ENCODE peak calls at places on chromosomes 6 and 20, in four cellular contexts. C is SK-N-SH, O is K562, J is HepG2. D is an unnamed sample.

GRCh38 chr6:92767101-92767500 is 652.3 kb downstream of the EPHA7 start:
- DNase-seq in O (no peak), J (no peak), C (no peak), D (no peak)

GRCh38 chr6:22015944-22016343 is 280.9 kb downstream of the PRL start:
- DNase-seq in O (no peak), C (no peak), J (no peak), D (no peak)

GRCh38 chr6:11494786-11495564 is 42.6 kb upstream of the TMEM170B start:
- DNase-seq in O (no peak), C (no peak), J (no peak), D (no peak)

GRCh38 chr6:127515234-127515793 is 3.8 kb downstream of the MTCL3 start:
- DNase-seq in O (no peak), C (peak), J (no peak), D (peak)

GRCh38 chr6:56552212-56553130 is 90.2 kb downstream of the DST start:
- DNase-seq in C (no peak), O (no peak), J (no peak), D (no peak)

GRCh38 chr20:33689973-33690372 is 3.8 kb upstream of the E2F1 start:
- DNase-seq in C (no peak), J (peak), O (peak), D (no peak)

GRCh38 chr20:24708411-24709295 is 239.2 kb downstream of the SYNDIG1 start:
- DNase-seq in J (no peak), O (no peak), C (no peak), D (no peak)

GRCh38 chr6:158033751-158034702 is 52.4 kb downstream of the SYNJ2 start:
- DNase-seq in C (no peak), J (peak), O (no peak), D (no peak)

GRCh38 chr20:20712004-20712473 is 405 bp downstream of the RALGAPA2 start:
- DNase-seq in C (no peak), J (peak), O (no peak), D (peak)

GRCh38 chr20:58598271-58599015 is 52.6 kb upstream of the STX16 start:
- DNase-seq in O (no peak), J (no peak), C (peak), D (no peak)
- TF ChIP-seq FOXJ3 in O (no peak), J (no peak), C (no peak), D (no peak)

GRCh38 chr6:8079116-8079515 is 14.9 kb upstream of the BLOC1S5 start:
- DNase-seq in C (no peak), J (no peak), O (no peak), D (no peak)

GRCh38 chr6:8074213-8074612 is 10.0 kb upstream of the BLOC1S5 start:
- DNase-seq in O (no peak), C (no peak), J (no peak), D (no peak)

GRCh38 chr6:8075185-8075584 is 11.0 kb upstream of the BLOC1S5 start:
- DNase-seq in C (no peak), O (no peak), J (no peak), D (no peak)

GRCh38 chr6:8073758-8074157 is 9.6 kb upstream of the BLOC1S5 start:
- DNase-seq in O (no peak), J (no peak), C (no peak), D (no peak)

GRCh38 chr6:8075704-8076103 is 11.5 kb upstream of the BLOC1S5 start:
- DNase-seq in J (peak), C (no peak), O (no peak), D (no peak)
- TF ChIP-seq FOXJ3 in J (no peak), C (no peak), O (no peak), D (no peak)

DNA sequence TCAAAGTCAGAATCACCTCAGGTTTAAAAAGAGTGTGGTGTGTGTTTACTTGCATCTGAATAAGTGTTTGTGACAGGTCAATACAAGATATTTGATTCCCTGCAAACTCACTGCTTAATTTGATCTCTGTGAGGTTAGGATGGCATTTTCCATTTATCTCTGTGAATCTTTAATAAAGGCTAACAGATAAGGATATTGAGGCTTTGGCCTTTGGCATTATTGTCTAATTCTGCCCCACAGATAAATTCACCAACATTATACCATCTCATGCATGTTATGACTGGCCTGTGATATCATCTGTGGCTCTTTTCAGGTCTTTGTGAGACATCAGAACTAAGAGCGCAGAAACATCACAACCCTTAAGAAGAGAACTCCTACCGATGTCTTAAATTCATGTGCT is 84.7 kb downstream of the TRMT6 start:
- DNase-seq in O (no peak), J (no peak), C (no peak), D (no peak)
- TF ChIP-seq FOXJ3 in O (no peak), J (no peak), C (peak), D (no peak)

GRCh38 chr20:55935448-55936221 is 69.7 kb downstream of the CBLN4 start:
- DNase-seq in O (no peak), J (no peak), C (no peak), D (no peak)
- TF ChIP-seq FOXJ3 in O (no peak), J (no peak), C (no peak), D (no peak)

DNA sequence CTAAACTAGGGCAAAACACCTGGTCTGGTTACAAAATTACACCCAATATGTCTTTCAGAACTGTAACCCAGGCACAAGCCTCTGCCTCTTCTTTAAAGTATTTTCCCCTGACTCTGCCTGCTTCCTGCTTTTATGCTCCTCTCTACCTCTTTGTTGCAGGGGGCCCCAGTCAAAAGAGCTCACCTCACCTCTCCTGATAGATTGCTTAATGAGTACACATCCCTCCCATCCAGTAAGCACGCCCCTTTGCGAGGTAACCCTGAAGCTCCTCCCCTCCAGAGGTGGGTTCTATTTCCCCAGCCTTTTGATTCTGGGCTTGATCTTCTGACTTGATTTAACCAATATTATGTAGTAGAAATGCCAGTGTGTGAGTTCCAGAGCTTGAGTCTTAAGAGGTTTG is 56.6 kb upstream of the EYA2 start:
- DNase-seq in J (no peak), C (no peak), O (no peak), D (peak)
- TF ChIP-seq FOXJ3 in J (no peak), C (no peak), O (no peak), D (no peak)